ENCODE peak calls at places on chromosomes 3 and 15, in six cellular contexts. L is AG04449, X is right atrium auricular region, P is neuronal stem cell, Y is brain microvascular endothelial cell, H is GM23248. C is an unnamed sample.

GRCh38 chr15:85691350-85692240 is 103.1 kb downstream of the KLHL25 start:
- DNase-seq in L (no peak), X (no peak), H (no peak), P (no peak), Y (no peak), C (no peak)

GRCh38 chr3:38120690-38121450 is 16.1 kb downstream of the ACAA1 start:
- DNase-seq in P (no peak), Y (no peak), X (no peak), L (no peak), H (no peak), C (no peak)

GRCh38 chr15:34837246-34838016 is 42.1 kb upstream of the ACTC1 start:
- DNase-seq in X (no peak), L (no peak), P (no peak), H (peak), Y (peak), C (peak)

GRCh38 chr15:99433757-99434211 is 132.0 kb upstream of the MEF2A start:
- DNase-seq in L (no peak), H (no peak), X (no peak), Y (no peak), P (no peak), C (no peak)

GRCh38 chr3:128784228-128784627 is 58.2 kb downstream of the RAB7A start:
- DNase-seq in X (no peak), H (no peak), P (peak), Y (no peak), L (no peak), C (no peak)

GRCh38 chr15:83066034-83066760 is 855 bp downstream of the BTBD1 start:
- DNase-seq in H (peak), X (no peak), P (peak), Y (no peak), L (no peak), C (no peak)

GRCh38 chr15:77022646-77023575 is 28.0 kb downstream of the PSTPIP1 start:
- DNase-seq in P (no peak), X (no peak), Y (no peak), H (no peak), L (no peak), C (no peak)

GRCh38 chr3:8554725-8555621 is 53.4 kb downstream of the LMCD1 start:
- DNase-seq in P (peak), L (peak), Y (peak), H (peak), X (peak), C (peak)

GRCh38 chr3:76565496-76566210 is 474.2 kb upstream of the ROBO2 start:
- DNase-seq in P (no peak), X (no peak), H (no peak), L (no peak), Y (no peak), C (no peak)

GRCh38 chr3:29144807-29145206 is 136.1 kb upstream of the RBMS3 start:
- DNase-seq in P (no peak), H (peak), X (no peak), L (peak), Y (peak), C (peak)
- H3K4me3 ChIP-seq in P (no peak), H (no peak), X (no peak), L (no peak), Y (no peak), C (no peak)

GRCh38 chr3:145489011-145489410 is 672.0 kb downstream of the PLOD2 start:
- DNase-seq in H (no peak), Y (no peak), L (no peak), P (no peak), X (no peak), C (no peak)
- H3K4me3 ChIP-seq in H (no peak), Y (no peak), L (no peak), P (no peak), X (no peak), C (no peak)

GRCh38 chr3:14680115-14680514 is 5.2 kb downstream of the C3orf20 start:
- DNase-seq in H (no peak), X (no peak), Y (no peak), L (no peak), P (no peak), C (no peak)

GRCh38 chr3:14674841-14675240 is at the start of gene C3orf20:
- DNase-seq in Y (no peak), H (no peak), L (no peak), X (no peak), P (no peak), C (no peak)

GRCh38 chr3:14680716-14681115 is 5.8 kb downstream of the C3orf20 start:
- DNase-seq in Y (peak), H (no peak), X (no peak), P (no peak), L (no peak), C (no peak)

GRCh38 chr3:14676881-14677280 is 1.9 kb downstream of the C3orf20 start:
- DNase-seq in L (no peak), X (no peak), P (no peak), Y (no peak), H (no peak), C (no peak)

DNA sequence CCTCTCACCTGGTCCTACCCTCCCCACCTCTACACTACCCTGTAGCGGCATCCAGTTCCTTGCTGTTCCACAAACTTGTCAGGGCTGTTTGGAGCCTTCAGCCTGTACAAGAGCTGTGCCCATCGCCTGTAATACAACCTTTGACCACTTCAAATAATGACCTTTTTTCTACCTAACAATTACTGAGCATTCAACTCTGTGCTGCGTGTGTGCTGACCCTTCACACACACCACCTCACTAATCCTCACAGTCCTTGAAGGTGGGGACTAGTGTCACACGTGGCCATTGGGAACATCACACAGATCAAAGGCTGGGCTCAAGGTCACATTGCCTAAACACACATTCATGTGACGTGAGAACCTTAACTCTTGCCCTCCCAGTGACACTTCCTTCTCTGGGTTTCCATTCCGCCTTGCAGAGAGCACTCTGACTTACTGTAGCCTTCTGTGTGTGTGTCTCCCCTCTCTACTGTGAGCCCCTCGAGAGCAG is 3.1 kb downstream of the C3orf20 start:
- DNase-seq in P (no peak), X (no peak), Y (no peak), L (no peak), H (no peak), C (no peak)
- H3K4me3 ChIP-seq in P (no peak), X (no peak), Y (no peak), L (no peak), H (no peak), C (no peak)

DNA sequence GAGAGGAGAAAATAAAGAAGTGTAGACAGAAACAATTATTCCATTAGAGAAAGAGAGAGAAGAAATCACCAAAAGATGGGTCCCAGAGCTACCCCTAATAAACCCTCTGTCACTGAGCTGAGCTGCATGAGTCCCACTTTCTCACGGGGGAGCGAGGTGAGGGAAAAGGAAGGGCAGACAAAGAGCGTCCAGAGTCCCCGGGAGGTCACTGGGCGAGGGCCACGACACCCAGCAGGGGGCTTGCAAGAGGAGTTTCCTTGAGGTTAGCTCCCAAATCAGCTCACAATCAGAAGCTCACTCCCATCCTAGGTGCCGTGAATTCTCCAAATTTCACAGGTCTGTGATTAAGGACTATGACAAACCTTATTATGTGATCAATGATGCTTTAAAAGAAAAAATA is 62.3 kb downstream of the XXYLT1 start:
- DNase-seq in X (no peak), L (no peak), H (no peak), Y (no peak), P (no peak), C (no peak)
- H3K4me3 ChIP-seq in X (no peak), L (no peak), H (peak), Y (no peak), P (no peak), C (no peak)

GRCh38 chr3:15796331-15796730 is 1.4 kb downstream of the ANKRD28 start:
- DNase-seq in P (no peak), H (no peak), L (no peak), X (no peak), Y (no peak), C (no peak)

GRCh38 chr3:15796771-15797599 is 794 bp downstream of the ANKRD28 start:
- DNase-seq in P (peak), Y (peak), X (no peak), L (no peak), H (peak), C (peak)

GRCh38 chr3:15794303-15794771 is 3.4 kb downstream of the ANKRD28 start:
- DNase-seq in H (peak), Y (peak), L (peak), X (no peak), P (no peak), C (no peak)

GRCh38 chr3:15795563-15796308 is 2.0 kb downstream of the ANKRD28 start:
- DNase-seq in P (no peak), H (peak), X (no peak), L (no peak), Y (peak), C (peak)

GRCh38 chr3:15794842-15795562 is 2.8 kb downstream of the ANKRD28 start:
- DNase-seq in Y (no peak), L (no peak), H (peak), P (no peak), X (no peak), C (no peak)
- H3K4me3 ChIP-seq in Y (peak), L (peak), H (peak), P (no peak), X (peak), C (peak)

DNA sequence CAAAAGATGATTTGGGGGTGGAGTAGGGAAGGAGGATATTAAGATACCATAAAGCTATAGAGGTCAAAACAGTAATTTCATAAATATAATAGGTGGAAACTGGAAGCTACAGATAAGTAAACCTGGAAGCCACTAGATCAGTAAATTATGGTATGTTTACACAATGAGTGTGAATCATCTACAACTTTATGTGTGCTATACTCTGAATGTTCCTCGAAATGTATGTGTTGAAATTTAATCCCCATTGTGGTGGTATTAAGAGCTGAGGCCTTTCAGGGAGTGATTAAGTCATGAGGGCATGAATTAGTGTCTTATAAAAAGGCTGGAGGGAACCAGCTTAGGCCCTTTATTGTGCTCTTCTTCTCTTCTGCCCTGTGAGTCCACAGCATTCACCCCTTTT is 25.2 kb downstream of the EOMES start:
- DNase-seq in P (no peak), X (no peak), Y (no peak), L (no peak), H (no peak), C (no peak)
- H3K4me3 ChIP-seq in P (no peak), X (no peak), Y (no peak), L (no peak), H (no peak), C (no peak)

GRCh38 chr15:46331546-46331945 is 696.7 kb downstream of the SQOR start:
- DNase-seq in H (no peak), P (no peak), X (no peak), Y (no peak), L (no peak), C (no peak)

GRCh38 chr15:46329876-46330275 is 695.0 kb downstream of the SQOR start:
- DNase-seq in L (no peak), Y (no peak), X (no peak), H (no peak), P (no peak), C (no peak)

DNA sequence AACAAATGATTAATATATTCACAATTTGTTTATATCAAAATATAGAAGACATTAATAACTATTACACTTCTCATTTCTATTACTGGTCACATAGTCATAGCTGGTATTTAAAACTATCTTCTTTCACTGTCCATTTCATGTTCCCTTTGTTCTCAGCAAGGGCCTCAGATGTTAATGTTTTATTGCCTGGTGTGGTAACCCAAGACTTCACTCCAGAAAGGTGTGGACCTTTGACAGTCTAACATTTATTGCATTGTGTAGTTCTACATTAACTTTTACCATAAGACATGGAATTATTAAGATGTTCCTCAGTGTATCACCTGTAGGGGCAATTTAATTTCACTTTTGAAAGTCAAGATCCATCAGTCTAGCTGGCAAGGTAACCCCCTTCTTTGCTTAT is 691.3 kb downstream of the SQOR start:
- DNase-seq in Y (no peak), P (no peak), L (no peak), X (no peak), H (no peak), C (no peak)
- H3K4me3 ChIP-seq in Y (no peak), P (no peak), L (no peak), X (no peak), H (no peak), C (no peak)

C was measured in astrocyte of the cerebellum.